ENCODE peak calls at places on chromosome 9, in ten cellular contexts. W, D, F, O, U, A, Z, X, H and S are unnamed samples.

GRCh38 chr9:130443840-130444492 is 795 bp upstream of the ASS1 start:
- DNase-seq in F (no peak), W (no peak), D (no peak), Z (no peak), X (no peak), O (peak), H (no peak), A (no peak), U (no peak), S (no peak)

GRCh38 chr9:106697799-106698591 is 165.0 kb upstream of the ZNF462 start:
- DNase-seq in F (peak), X (peak), Z (no peak), U (peak), H (no peak), O (peak), A (peak), W (peak), D (peak), S (peak)

GRCh38 chr9:68931821-68932220 is 82.1 kb downstream of the PRKACG start:
- DNase-seq in F (no peak), W (no peak), A (no peak), O (no peak), Z (no peak), D (no peak), U (no peak), X (no peak), H (no peak), S (no peak)

GRCh38 chr9:100784755-100785154 is 206.9 kb downstream of the CAVIN4 start:
- DNase-seq in X (no peak), W (no peak), U (no peak), D (no peak), F (no peak), Z (no peak), O (no peak), A (no peak), H (no peak), S (no peak)

GRCh38 chr9:36148652-36149051 is 12.1 kb downstream of the GLIPR2 start:
- DNase-seq in O (peak), F (peak), H (no peak), W (peak), D (no peak), U (peak), Z (no peak), A (peak), X (peak), S (peak)

GRCh38 chr9:107711528-107711927 is 222.0 kb upstream of the KLF4 start:
- DNase-seq in D (no peak), U (peak), A (no peak), X (peak), Z (no peak), W (peak), H (no peak), O (peak), F (peak), S (peak)

GRCh38 chr9:36632892-36633291 is 60.2 kb downstream of the MELK start:
- DNase-seq in F (peak), X (no peak), D (no peak), Z (no peak), W (no peak), A (peak), U (peak), H (no peak), O (no peak), S (no peak)

GRCh38 chr9:131398204-131398603 is 4.3 kb downstream of the PRRC2B start:
- DNase-seq in W (no peak), A (no peak), Z (no peak), F (peak), U (no peak), O (no peak), X (no peak), D (no peak), H (no peak), S (no peak)

GRCh38 chr9:134455951-134456739 is 129.9 kb downstream of the RXRA start:
- DNase-seq in Z (no peak), D (no peak), H (peak), U (peak), W (peak), X (peak), O (peak), F (no peak), A (peak), S (peak)

GRCh38 chr9:36150529-36151305 is 14.2 kb downstream of the GLIPR2 start:
- DNase-seq in U (no peak), W (no peak), O (no peak), D (no peak), Z (no peak), H (no peak), X (no peak), A (no peak), F (no peak), S (no peak)

GRCh38 chr9:94850540-94851434 is 124.3 kb downstream of the AOPEP start:
- DNase-seq in X (no peak), A (no peak), W (no peak), H (no peak), D (no peak), U (no peak), O (no peak), Z (no peak), F (no peak), S (no peak)

GRCh38 chr9:136054798-136055714 is 40.0 kb downstream of the NACC2 start:
- DNase-seq in W (no peak), U (no peak), H (no peak), X (no peak), D (no peak), F (no peak), O (no peak), Z (no peak), A (no peak), S (no peak)

GRCh38 chr9:99183616-99184015 is 38.1 kb downstream of the ALG2 start:
- DNase-seq in H (no peak), F (no peak), X (no peak), U (no peak), W (no peak), A (no peak), O (no peak), Z (no peak), D (no peak), S (no peak)

GRCh38 chr9:124197177-124198095 is 60.3 kb upstream of the NEK6 start:
- DNase-seq in U (no peak), X (no peak), A (no peak), H (no peak), D (no peak), F (no peak), W (no peak), O (no peak), Z (no peak), S (no peak)

GRCh38 chr9:133490865-133491655 is 12.2 kb upstream of the SLC2A6 start:
- DNase-seq in D (no peak), A (no peak), W (no peak), F (no peak), X (no peak), U (no peak), Z (no peak), H (no peak), O (peak), S (no peak)

GRCh38 chr9:105842023-105842644 is 147.8 kb downstream of the TMEM38B start:
- DNase-seq in F (no peak), O (no peak), W (peak), H (peak), A (no peak), X (no peak), D (no peak), Z (no peak), U (peak), S (peak)

GRCh38 chr9:129138476-129139232 is 27.4 kb downstream of the PTPA start:
- DNase-seq in Z (no peak), O (peak), D (no peak), U (no peak), X (peak), F (no peak), A (peak), H (no peak), W (no peak), S (no peak)

GRCh38 chr9:101705135-101705661 is 33.2 kb downstream of the GRIN3A start:
- DNase-seq in H (peak), W (no peak), Z (no peak), F (peak), D (no peak), X (no peak), U (no peak), A (no peak), O (peak), S (no peak)

GRCh38 chr9:134648701-134649525 is 7.3 kb downstream of the COL5A1 start:
- DNase-seq in O (peak), X (no peak), A (peak), U (peak), F (no peak), H (no peak), W (peak), D (no peak), Z (no peak), S (peak)

GRCh38 chr9:126818482-126818881 is 13.6 kb downstream of the ZBTB43 start:
- DNase-seq in U (no peak), D (no peak), W (no peak), Z (no peak), O (no peak), A (no peak), F (no peak), H (no peak), X (no peak), S (no peak)

GRCh38 chr9:132235125-132235524 is 73.3 kb downstream of the NTNG2 start:
- DNase-seq in X (no peak), H (no peak), U (no peak), Z (no peak), O (no peak), A (no peak), D (no peak), W (no peak), F (no peak), S (no peak)

GRCh38 chr9:135104761-135105160 is 17.3 kb downstream of the OLFM1 start:
- DNase-seq in D (no peak), W (no peak), O (no peak), U (no peak), Z (no peak), H (no peak), A (no peak), X (no peak), F (peak), S (no peak)

GRCh38 chr9:136339173-136339957 is 12.0 kb downstream of the GPSM1 start:
- DNase-seq in H (peak), W (no peak), X (no peak), O (peak), A (no peak), U (no peak), Z (peak), F (peak), D (no peak), S (no peak)

GRCh38 chr9:128705051-128705965 is 3.0 kb downstream of the PKN3 start:
- DNase-seq in U (no peak), X (no peak), Z (no peak), H (no peak), O (peak), A (no peak), D (no peak), W (no peak), F (no peak), S (no peak)

GRCh38 chr9:88072831-88073365 is 65.4 kb downstream of the SPATA31C2 start:
- DNase-seq in F (no peak), Z (no peak), D (no peak), U (no peak), W (no peak), X (no peak), H (no peak), O (no peak), A (no peak), S (no peak)

GRCh38 chr9:78812665-78813064 is 515.7 kb downstream of the PSAT1 start:
- DNase-seq in O (no peak), Z (no peak), X (no peak), A (no peak), W (no peak), H (no peak), D (no peak), F (no peak), U (no peak), S (no peak)

GRCh38 chr9:18208166-18209059 is 265.5 kb upstream of the ADAMTSL1 start:
- DNase-seq in F (peak), H (peak), X (no peak), A (peak), U (peak), W (peak), O (peak), Z (peak), D (no peak), S (peak)

GRCh38 chr9:33718987-33719386 is 76.4 kb upstream of the PRSS3 start:
- DNase-seq in D (no peak), F (no peak), Z (no peak), H (no peak), U (peak), W (no peak), A (peak), O (no peak), X (no peak), S (no peak)